ENCODE peak calls at places on chromosomes 12 and 14, in ten cellular contexts. W is cardiac fibroblast; V is SK-MEL-5; C is MM.1S; J is activated gamma-delta T cell treated with Interleukin-2 at 50 U/mL for 16 hours; P is coronary artery; Q is RWPE1; X is NCI-H2029; R is stimulated activated CD4-positive, alpha-beta T cell treated with anti-CD3 and anti-CD28 coated beads, Interleukin-12 subunit alpha, Interleukin-12 subunit beta, amount 100 ng/mL, for 24 hours; E is activated CD4-positive, alpha-beta T cell treated with anti-CD3 and anti-CD28 coated beads, Interleukin-2, amount 50 U/mL, for 1 hour. U is an unnamed sample.

GRCh38 chr12:94109154-94109553 is 39.2 kb upstream of the PLXNC1 start:
- DNase-seq in W (peak), V (no peak), C (no peak), J (no peak), P (no peak), Q (no peak), X (no peak), R (peak), E (no peak), U (no peak)

GRCh38 chr14:105500726-105501101 is 9.7 kb downstream of the TEDC1 start:
- DNase-seq in W (no peak), V (no peak), C (no peak), J (no peak), P (no peak), Q (no peak), X (no peak), R (no peak), E (no peak), U (no peak)

GRCh38 chr14:29654910-29655590 is 272.6 kb downstream of the PRKD1 start:
- DNase-seq in W (peak), V (no peak), C (no peak), J (no peak), P (no peak), Q (no peak), X (peak), R (no peak), E (no peak), U (no peak)

GRCh38 chr12:91364591-91365184 is 182.1 kb upstream of the DCN start:
- DNase-seq in W (no peak), V (no peak), C (no peak), J (no peak), P (no peak), Q (no peak), X (no peak), R (no peak), E (no peak), U (no peak)

GRCh38 chr12:15274561-15274967 is 47.7 kb upstream of the PTPRO start:
- DNase-seq in W (peak), V (no peak), C (no peak), J (no peak), P (no peak), Q (peak), X (no peak), R (no peak), E (no peak), U (no peak)

GRCh38 chr12:20367731-20368652 is at the start of gene PDE3A:
- DNase-seq in W (peak), V (peak), C (peak), J (no peak), P (peak), Q (peak), X (no peak), R (no peak), E (no peak), U (no peak)

GRCh38 chr14:91127411-91127810 is 13.5 kb downstream of the DGLUCY start:
- DNase-seq in W (no peak), V (no peak), C (peak), J (no peak), P (no peak), Q (peak), X (peak), R (no peak), E (no peak), U (no peak)

GRCh38 chr12:110270125-110270962 is 10.7 kb upstream of the ATP2A2 start:
- DNase-seq in W (peak), V (peak), C (no peak), J (no peak), P (no peak), Q (peak), X (peak), R (no peak), E (no peak), U (no peak)

GRCh38 chr12:49334226-49334625 is 2.8 kb downstream of the C1QL4 start:
- DNase-seq in W (no peak), V (no peak), C (no peak), J (no peak), P (no peak), Q (no peak), X (no peak), R (no peak), E (no peak), U (no peak)

GRCh38 chr12:40375076-40375475 is 150.3 kb downstream of the LRRK2 start:
- DNase-seq in W (peak), V (peak), C (no peak), J (no peak), P (no peak), Q (no peak), X (no peak), R (no peak), E (no peak), U (no peak)

GRCh38 chr12:116247377-116247776 is 30.1 kb downstream of the MED13L start:
- DNase-seq in W (peak), V (no peak), C (no peak), J (no peak), P (no peak), Q (no peak), X (no peak), R (no peak), E (no peak), U (no peak)

GRCh38 chr12:116864371-116865160 is 16.7 kb downstream of the HRK start:
- DNase-seq in W (peak), V (peak), C (no peak), J (no peak), P (no peak), Q (peak), X (no peak), R (no peak), E (no peak), U (no peak)

GRCh38 chr12:98449601-98450000 is 65.8 kb upstream of the TMPO start:
- DNase-seq in W (no peak), V (no peak), C (no peak), J (no peak), P (no peak), Q (no peak), X (no peak), R (no peak), E (no peak), U (no peak)

GRCh38 chr14:73713804-73714655 is at the start of gene PNMA1:
- DNase-seq in W (peak), V (peak), C (peak), J (peak), P (peak), Q (peak), X (peak), R (peak), E (peak), U (peak)

GRCh38 chr14:88248606-88249005 is 74.5 kb downstream of the KCNK10 start:
- DNase-seq in W (peak), V (no peak), C (no peak), J (no peak), P (no peak), Q (no peak), X (no peak), R (no peak), E (no peak), U (no peak)

GRCh38 chr12:116381744-116382455 is 104.4 kb upstream of the MED13L start:
- DNase-seq in W (peak), V (no peak), C (no peak), J (no peak), P (no peak), Q (peak), X (no peak), R (no peak), E (no peak), U (no peak)

GRCh38 chr12:49838973-49839633 is 3.8 kb downstream of the BCDIN3D start:
- DNase-seq in W (peak), V (peak), C (peak), J (peak), P (no peak), Q (peak), X (no peak), R (peak), E (peak), U (no peak)

GRCh38 chr14:73368621-73369020 is 89.7 kb downstream of the NUMB start:
- DNase-seq in W (peak), V (no peak), C (no peak), J (no peak), P (no peak), Q (no peak), X (no peak), R (no peak), E (no peak), U (no peak)

GRCh38 chr14:34013714-34014055 is 62.8 kb upstream of the EGLN3 start:
- DNase-seq in W (no peak), V (no peak), C (no peak), J (no peak), P (no peak), Q (no peak), X (peak), R (no peak), E (no peak), U (no peak)

GRCh38 chr14:89325299-89325883 is 91.6 kb downstream of the FOXN3 start:
- DNase-seq in W (no peak), V (no peak), C (no peak), J (no peak), P (no peak), Q (no peak), X (no peak), R (no peak), E (no peak), U (no peak)

GRCh38 chr12:51823875-51824565 is 24.5 kb downstream of the FIGNL2 start:
- DNase-seq in W (peak), V (peak), C (peak), J (no peak), P (no peak), Q (peak), X (peak), R (no peak), E (peak), U (no peak)

GRCh38 chr14:23215421-23215820 is 22.3 kb upstream of the RNF212B start:
- DNase-seq in W (no peak), V (no peak), C (no peak), J (no peak), P (no peak), Q (no peak), X (no peak), R (no peak), E (no peak), U (no peak)

GRCh38 chr12:124305776-124306685 is 11.1 kb downstream of the RFLNA start:
- DNase-seq in W (no peak), V (no peak), C (no peak), J (no peak), P (no peak), Q (no peak), X (no peak), R (no peak), E (no peak), U (no peak)